ENCODE peak calls at places on chromosomes 1 and 21, in eight cellular contexts. P is sigmoid colon, N is left lung, J is A673, I is fibroblast of lung, F is SK-N-SH, K is H9, H is SJSA1. D is an unnamed sample.

GRCh38 chr1:8133657-8134430 is 107.7 kb upstream of the ERRFI1 start:
- DNase-seq in K (no peak), P (peak; percentile 95), I (peak; percentile 98), N (no peak), F (no peak), J (peak; percentile 44), H (peak; percentile 84), D (no peak)

GRCh38 chr1:25437672-25438071 is 7.0 kb downstream of the MACO1 start:
- DNase-seq in K (no peak), J (no peak), F (no peak), N (no peak), I (no peak), H (no peak), P (no peak), D (no peak)

GRCh38 chr1:37035014-37035686 is 835 bp upstream of the GRIK3 start:
- DNase-seq in K (peak; percentile 52), P (no peak), N (no peak), H (no peak), I (no peak), F (no peak), J (no peak), D (no peak)

GRCh38 chr1:109895720-109896504 is 14.7 kb upstream of the CSF1 start:
- DNase-seq in N (peak; percentile 64), F (no peak), H (peak; percentile 66), P (no peak), I (peak; percentile 58), K (no peak), J (no peak), D (no peak)

GRCh38 chr21:29029524-29029923 is 5.1 kb downstream of the USP16 start:
- DNase-seq in N (no peak), K (no peak), J (no peak), I (no peak), F (no peak), H (no peak), P (no peak), D (no peak)

GRCh38 chr1:75643460-75643859 is 32.5 kb upstream of the SLC44A5 start:
- DNase-seq in I (no peak), K (no peak), P (no peak), F (no peak), J (peak; percentile 51), N (no peak), H (no peak), D (no peak)

GRCh38 chr21:15850645-15851044 is 120.9 kb downstream of the USP25 start:
- DNase-seq in N (no peak), P (no peak), K (no peak), H (no peak), I (peak; percentile 82), F (no peak), J (no peak), D (no peak)

GRCh38 chr1:156471496-156472490 is 28.8 kb downstream of the MEF2D start:
- DNase-seq in K (no peak), I (no peak), F (no peak), N (peak; percentile 75), J (no peak), P (peak; percentile 76), H (no peak), D (no peak)

DNA sequence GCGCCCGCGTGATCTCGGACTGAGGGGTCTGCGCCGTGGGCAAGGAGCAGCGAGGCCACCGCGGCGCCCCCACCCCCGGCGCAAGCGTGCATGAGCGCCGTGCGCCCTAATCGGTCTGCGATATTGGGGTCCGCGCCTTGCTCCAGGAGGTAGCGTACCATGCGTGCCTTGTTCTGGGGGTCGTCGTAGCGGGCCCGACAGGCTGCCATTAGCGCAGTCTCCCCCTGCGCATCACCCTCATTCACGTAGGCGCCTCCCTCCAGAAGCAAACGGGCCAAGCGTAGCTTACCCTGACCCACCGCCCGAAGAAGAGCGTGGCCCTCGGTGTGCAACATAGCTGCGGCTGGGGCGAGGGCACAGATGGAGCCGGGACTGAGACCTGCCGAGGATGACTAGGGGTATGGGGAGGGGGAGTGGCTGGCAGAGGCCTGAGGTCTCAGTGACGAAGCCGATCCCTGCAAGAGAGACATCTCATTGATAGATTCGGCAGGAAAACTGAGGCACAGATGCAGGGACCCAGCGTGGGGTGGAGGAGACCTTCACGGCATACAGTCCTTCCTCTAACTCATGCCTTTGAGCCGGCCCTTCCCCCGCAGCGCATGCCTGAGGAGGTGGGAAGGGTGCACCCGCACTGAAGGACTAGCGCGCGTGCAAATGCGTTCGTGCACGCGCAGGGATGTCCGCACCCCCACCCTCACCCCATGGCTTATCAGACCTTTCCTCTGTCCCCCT is 2.8 kb downstream of the ANKRD34A start:
- DNase-seq in F (peak; percentile 58), N (peak; percentile 61), H (no peak), I (no peak), J (peak; percentile 57), K (no peak), P (peak; percentile 86), D (peak; percentile 63)
- H3K4me1 ChIP-seq in F (peaks cover 25% of the 10 kb centered on the region), N (peaks cover 75% of the 10 kb centered on the region), H (peaks cover 54% of the 10 kb centered on the region), I (peaks cover 31% of the 10 kb centered on the region), J (peaks cover 33% of the 10 kb centered on the region), K (peaks cover 2% of the 10 kb centered on the region), P (peaks cover 71% of the 10 kb centered on the region), D (peaks cover 64% of the 10 kb centered on the region)

GRCh38 chr1:19398309-19398760 is 86.2 kb downstream of the SLC66A1 start:
- DNase-seq in N (peak; percentile 72), H (peak; percentile 90), I (peak; percentile 100), P (peak; percentile 63), F (no peak), J (no peak), K (no peak), D (no peak)
- H3K27ac ChIP-seq in N (peak overlapping the region; percentile 75), H (peak overlapping the region; percentile 48), I (peak overlapping the region; percentile 72), P (peak overlapping the region; percentile 68), F (no peak overlapping the region), J (no peak overlapping the region), K (no peak overlapping the region), D (no peak overlapping the region)

GRCh38 chr1:171196351-171196750 is 11.3 kb downstream of the FMO2 start:
- DNase-seq in J (no peak), I (no peak), K (no peak), H (no peak), P (no peak), N (no peak), F (no peak), D (no peak)

GRCh38 chr1:171188388-171189266 is 3.5 kb downstream of the FMO2 start:
- DNase-seq in H (peak; percentile 40), N (peak; percentile 43), K (peak; percentile 58), P (no peak), F (peak; percentile 47), I (peak; percentile 37), J (peak; percentile 83), D (peak; percentile 15)

GRCh38 chr1:171195781-171196180 is 10.7 kb downstream of the FMO2 start:
- DNase-seq in H (no peak), J (no peak), I (no peak), P (no peak), F (no peak), K (no peak), N (no peak), D (no peak)

GRCh38 chr1:171191992-171192391 is 6.9 kb downstream of the FMO2 start:
- DNase-seq in N (no peak), H (no peak), I (no peak), J (no peak), P (no peak), F (no peak), K (no peak), D (no peak)
- H3K4me1 ChIP-seq in N (no peaks in the 10 kb centered on the region), H (no peaks in the 10 kb centered on the region), I (no peaks in the 10 kb centered on the region), J (peaks cover 3% of the 10 kb centered on the region), P (no peaks in the 10 kb centered on the region), F (no peaks in the 10 kb centered on the region), K (no peaks in the 10 kb centered on the region), D (no peaks in the 10 kb centered on the region)

DNA sequence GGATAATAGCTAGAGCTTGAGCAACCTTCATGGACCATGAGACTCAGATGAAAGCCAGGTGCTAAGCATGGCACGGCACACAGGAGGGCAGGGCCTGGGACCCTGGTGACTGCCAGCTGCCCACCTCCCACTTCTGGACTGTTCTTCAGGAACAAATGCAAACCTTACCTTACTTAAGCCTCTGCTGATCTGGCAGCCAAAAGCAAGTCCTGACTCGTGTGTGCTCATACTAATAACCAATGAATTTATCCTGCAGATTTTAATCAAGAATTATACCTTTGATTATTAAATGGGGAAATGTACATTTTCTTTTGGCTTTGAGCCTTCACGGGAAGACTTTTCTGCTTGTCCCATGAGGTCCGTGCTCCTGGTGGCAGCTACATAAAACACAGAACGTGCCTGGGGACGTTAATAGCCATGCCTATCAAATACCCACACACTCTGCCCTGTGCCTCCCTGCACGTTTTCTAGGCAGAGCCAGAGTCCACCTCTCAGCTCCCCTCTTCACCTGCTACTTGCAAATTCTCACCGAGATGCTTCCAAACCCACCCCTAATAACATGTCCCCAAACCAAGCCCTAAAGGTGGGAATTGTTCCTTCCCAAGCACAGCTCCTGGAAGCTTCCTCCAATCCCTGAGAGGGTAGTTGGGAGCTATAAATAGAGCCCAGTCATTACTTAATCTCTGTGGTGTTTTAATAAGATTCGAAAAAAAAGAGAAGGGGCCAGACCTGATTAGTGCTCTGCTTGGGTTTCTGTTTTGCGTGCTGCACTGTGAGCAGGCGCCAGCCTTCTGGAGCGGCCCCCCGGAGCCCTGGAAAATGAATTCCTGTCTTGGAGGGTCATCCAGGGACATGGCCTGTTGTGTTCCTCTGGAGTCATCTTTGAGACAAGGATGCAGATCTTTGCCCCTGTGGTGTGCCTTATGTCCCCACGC is 33.5 kb downstream of the SLC1A7 start:
- DNase-seq in P (no peak), J (no peak), F (no peak), H (peak; percentile 91), I (peak; percentile 76), N (no peak), K (no peak), D (no peak)
- H3K27ac ChIP-seq in P (peak overlapping the region; percentile 54), J (no peak overlapping the region), F (no peak overlapping the region), H (peak overlapping the region; percentile 97), I (peak overlapping the region; percentile 50), N (peak overlapping the region; percentile 53), K (no peak overlapping the region), D (no peak overlapping the region)

GRCh38 chr1:19476440-19477190 is 8.7 kb downstream of the CAPZB start:
- DNase-seq in N (peak; percentile 46), H (peak; percentile 60), I (peak; percentile 59), K (no peak), F (no peak), J (no peak), P (no peak), D (peak; percentile 48)

GRCh38 chr1:19469004-19469403 is 16.3 kb downstream of the CAPZB start:
- DNase-seq in J (no peak), K (no peak), N (no peak), H (no peak), I (no peak), F (no peak), P (no peak), D (no peak)

GRCh38 chr1:19472174-19472573 is 13.2 kb downstream of the CAPZB start:
- DNase-seq in P (no peak), K (no peak), J (no peak), H (no peak), F (peak; percentile 33), I (no peak), N (no peak), D (no peak)

GRCh38 chr1:19477284-19478240 is 7.8 kb downstream of the CAPZB start:
- DNase-seq in F (no peak), N (no peak), J (no peak), H (no peak), P (no peak), I (no peak), K (no peak), D (peak; percentile 59)

GRCh38 chr1:19473119-19473518 is 12.2 kb downstream of the CAPZB start:
- DNase-seq in N (no peak), J (no peak), I (no peak), K (no peak), F (no peak), H (no peak), P (no peak), D (no peak)
- H3K4me1 ChIP-seq in N (peaks cover 96% of the 10 kb centered on the region), J (peaks cover 20% of the 10 kb centered on the region), I (peaks cover 24% of the 10 kb centered on the region), K (peaks cover 2% of the 10 kb centered on the region), F (peaks cover 13% of the 10 kb centered on the region), H (peaks cover 37% of the 10 kb centered on the region), P (peaks cover 90% of the 10 kb centered on the region), D (peaks cover 97% of the 10 kb centered on the region)

GRCh38 chr1:20494609-20495311 is 8.8 kb upstream of the CAMK2N1 start:
- DNase-seq in I (peak; percentile 97), P (no peak), H (peak; percentile 77), N (peak; percentile 44), J (peak; percentile 24), F (no peak), K (no peak), D (no peak)
- H3K27ac ChIP-seq in I (peak overlapping the region; percentile 76), P (no peak overlapping the region), H (peak overlapping the region; percentile 45), N (no peak overlapping the region), J (no peak overlapping the region), F (no peak overlapping the region), K (no peak overlapping the region), D (no peak overlapping the region)